ENCODE peak calls at places on chromosome 20, in ten cellular contexts. One of them, this sample, is unnamed.

GRCh38 chr20:50695144-50695872 is 4.0 kb upstream of the RIPOR3 start:
- DNase-seq in GOT3: no peak
- DNase-seq in CD8-positive, alpha-beta T cell: no peak
- DNase-seq in D341Med: no peak
- DNase-seq in GM03348: peak
- DNase-seq in GM23338: no peak
- DNase-seq in RPMI7951: peak
- DNase-seq in left colon: no peak
- DNase-seq in heart left ventricle: no peak
- DNase-seq in fibroblast of mammary gland: peak
- DNase-seq in this sample: no peak

GRCh38 chr20:4951299-4951698 is 50.0 kb downstream of the SLC23A2 start:
- DNase-seq in GOT3: no peak
- DNase-seq in CD8-positive, alpha-beta T cell: no peak
- DNase-seq in D341Med: no peak
- DNase-seq in GM03348: peak
- DNase-seq in GM23338: no peak
- DNase-seq in RPMI7951: peak
- DNase-seq in left colon: no peak
- DNase-seq in heart left ventricle: no peak
- DNase-seq in fibroblast of mammary gland: peak
- DNase-seq in this sample: no peak

GRCh38 chr20:20373046-20373706 is 5.3 kb downstream of the INSM1 start:
- DNase-seq in GOT3: no peak
- DNase-seq in CD8-positive, alpha-beta T cell: no peak
- DNase-seq in D341Med: no peak
- DNase-seq in GM03348: peak
- DNase-seq in GM23338: no peak
- DNase-seq in RPMI7951: peak
- DNase-seq in left colon: no peak
- DNase-seq in heart left ventricle: no peak
- DNase-seq in fibroblast of mammary gland: peak
- DNase-seq in this sample: no peak

GRCh38 chr20:9573598-9573997 is 59.2 kb downstream of the LAMP5 start:
- DNase-seq in GOT3: no peak
- DNase-seq in CD8-positive, alpha-beta T cell: no peak
- DNase-seq in D341Med: no peak
- DNase-seq in GM03348: no peak
- DNase-seq in GM23338: peak
- DNase-seq in RPMI7951: no peak
- DNase-seq in left colon: no peak
- DNase-seq in heart left ventricle: no peak
- DNase-seq in fibroblast of mammary gland: no peak
- DNase-seq in this sample: no peak

GRCh38 chr20:48823476-48823875 is 4.3 kb downstream of the PREX1 start:
- DNase-seq in GOT3: no peak
- DNase-seq in CD8-positive, alpha-beta T cell: no peak
- DNase-seq in D341Med: no peak
- DNase-seq in GM03348: no peak
- DNase-seq in GM23338: no peak
- DNase-seq in RPMI7951: no peak
- DNase-seq in left colon: no peak
- DNase-seq in heart left ventricle: no peak
- DNase-seq in fibroblast of mammary gland: no peak
- DNase-seq in this sample: no peak

GRCh38 chr20:45959126-45959525 is 12.9 kb downstream of the ZNF335 start:
- DNase-seq in GOT3: no peak
- DNase-seq in CD8-positive, alpha-beta T cell: no peak
- DNase-seq in D341Med: no peak
- DNase-seq in GM03348: no peak
- DNase-seq in GM23338: no peak
- DNase-seq in RPMI7951: no peak
- DNase-seq in left colon: no peak
- DNase-seq in heart left ventricle: no peak
- DNase-seq in fibroblast of mammary gland: no peak
- DNase-seq in this sample: no peak

GRCh38 chr20:48754269-48754668 is 73.5 kb downstream of the PREX1 start:
- DNase-seq in GOT3: no peak
- DNase-seq in CD8-positive, alpha-beta T cell: no peak
- DNase-seq in D341Med: no peak
- DNase-seq in GM03348: no peak
- DNase-seq in GM23338: no peak
- DNase-seq in RPMI7951: no peak
- DNase-seq in left colon: no peak
- DNase-seq in heart left ventricle: no peak
- DNase-seq in fibroblast of mammary gland: no peak
- DNase-seq in this sample: no peak

GRCh38 chr20:24913076-24913628 is 35.9 kb upstream of the CST7 start:
- DNase-seq in GOT3: no peak
- DNase-seq in CD8-positive, alpha-beta T cell: no peak
- DNase-seq in D341Med: peak
- DNase-seq in GM03348: no peak
- DNase-seq in GM23338: no peak
- DNase-seq in RPMI7951: no peak
- DNase-seq in left colon: no peak
- DNase-seq in heart left ventricle: no peak
- DNase-seq in fibroblast of mammary gland: no peak
- DNase-seq in this sample: no peak

GRCh38 chr20:38222923-38223742 is 37.4 kb downstream of the KIAA1755 start:
- DNase-seq in GOT3: no peak
- DNase-seq in CD8-positive, alpha-beta T cell: no peak
- DNase-seq in D341Med: no peak
- DNase-seq in GM03348: no peak
- DNase-seq in GM23338: no peak
- DNase-seq in RPMI7951: no peak
- DNase-seq in left colon: peak
- DNase-seq in heart left ventricle: no peak
- DNase-seq in fibroblast of mammary gland: no peak
- DNase-seq in this sample: no peak

GRCh38 chr20:20366896-20367680 is 816 bp upstream of the INSM1 start:
- DNase-seq in GOT3: no peak
- DNase-seq in CD8-positive, alpha-beta T cell: no peak
- DNase-seq in D341Med: no peak
- DNase-seq in GM03348: no peak
- DNase-seq in GM23338: peak
- DNase-seq in RPMI7951: no peak
- DNase-seq in left colon: no peak
- DNase-seq in heart left ventricle: no peak
- DNase-seq in fibroblast of mammary gland: no peak
- DNase-seq in this sample: no peak

GRCh38 chr20:4633780-4634179 is 87.9 kb upstream of the PRND start:
- DNase-seq in GOT3: no peak
- DNase-seq in CD8-positive, alpha-beta T cell: no peak
- DNase-seq in D341Med: no peak
- DNase-seq in GM03348: peak
- DNase-seq in GM23338: no peak
- DNase-seq in RPMI7951: peak
- DNase-seq in left colon: no peak
- DNase-seq in heart left ventricle: no peak
- DNase-seq in fibroblast of mammary gland: peak
- DNase-seq in this sample: no peak

GRCh38 chr20:5522422-5522821 is 205.7 kb upstream of the PROKR2 start:
- DNase-seq in GOT3: no peak
- DNase-seq in CD8-positive, alpha-beta T cell: no peak
- DNase-seq in D341Med: no peak
- DNase-seq in GM03348: no peak
- DNase-seq in GM23338: no peak
- DNase-seq in RPMI7951: no peak
- DNase-seq in left colon: no peak
- DNase-seq in heart left ventricle: no peak
- DNase-seq in fibroblast of mammary gland: no peak
- DNase-seq in this sample: no peak

GRCh38 chr20:32240220-32240619 is 32.5 kb downstream of the POFUT1 start:
- DNase-seq in GOT3: no peak
- DNase-seq in CD8-positive, alpha-beta T cell: no peak
- DNase-seq in D341Med: peak
- DNase-seq in GM03348: no peak
- DNase-seq in GM23338: peak
- DNase-seq in RPMI7951: no peak
- DNase-seq in left colon: no peak
- DNase-seq in heart left ventricle: no peak
- DNase-seq in fibroblast of mammary gland: no peak
- DNase-seq in this sample: no peak

GRCh38 chr20:37327748-37328147 is 18.2 kb upstream of the SRC start:
- DNase-seq in GOT3: peak
- DNase-seq in CD8-positive, alpha-beta T cell: no peak
- DNase-seq in D341Med: no peak
- DNase-seq in GM03348: peak
- DNase-seq in GM23338: no peak
- DNase-seq in RPMI7951: no peak
- DNase-seq in left colon: peak
- DNase-seq in heart left ventricle: no peak
- DNase-seq in fibroblast of mammary gland: peak
- DNase-seq in this sample: no peak

GRCh38 chr20:10636326-10636818 is 37.4 kb downstream of the JAG1 start:
- DNase-seq in GOT3: no peak
- DNase-seq in CD8-positive, alpha-beta T cell: no peak
- DNase-seq in D341Med: no peak
- DNase-seq in GM03348: no peak
- DNase-seq in GM23338: no peak
- DNase-seq in RPMI7951: peak
- DNase-seq in left colon: no peak
- DNase-seq in heart left ventricle: no peak
- DNase-seq in fibroblast of mammary gland: peak
- DNase-seq in this sample: no peak

GRCh38 chr20:41983159-41983558 is 365.0 kb upstream of the CHD6 start:
- DNase-seq in GOT3: no peak
- DNase-seq in CD8-positive, alpha-beta T cell: no peak
- DNase-seq in D341Med: no peak
- DNase-seq in GM03348: no peak
- DNase-seq in GM23338: no peak
- DNase-seq in RPMI7951: no peak
- DNase-seq in left colon: no peak
- DNase-seq in heart left ventricle: no peak
- DNase-seq in fibroblast of mammary gland: no peak
- DNase-seq in this sample: no peak

GRCh38 chr20:43669332-43669731 is 2.4 kb downstream of the MYBL2 start:
- DNase-seq in GOT3: no peak
- DNase-seq in CD8-positive, alpha-beta T cell: no peak
- DNase-seq in D341Med: no peak
- DNase-seq in GM03348: no peak
- DNase-seq in GM23338: no peak
- DNase-seq in RPMI7951: peak
- DNase-seq in left colon: no peak
- DNase-seq in heart left ventricle: no peak
- DNase-seq in fibroblast of mammary gland: peak
- DNase-seq in this sample: no peak

GRCh38 chr20:48841861-48842529 is 14.2 kb upstream of the PREX1 start:
- DNase-seq in GOT3: no peak
- DNase-seq in CD8-positive, alpha-beta T cell: no peak
- DNase-seq in D341Med: no peak
- DNase-seq in GM03348: peak
- DNase-seq in GM23338: no peak
- DNase-seq in RPMI7951: peak
- DNase-seq in left colon: no peak
- DNase-seq in heart left ventricle: no peak
- DNase-seq in fibroblast of mammary gland: peak
- DNase-seq in this sample: no peak

GRCh38 chr20:1927217-1927616 is 32.0 kb downstream of the SIRPA start:
- DNase-seq in GOT3: no peak
- DNase-seq in CD8-positive, alpha-beta T cell: no peak
- DNase-seq in D341Med: no peak
- DNase-seq in GM03348: no peak
- DNase-seq in GM23338: no peak
- DNase-seq in RPMI7951: no peak
- DNase-seq in left colon: no peak
- DNase-seq in heart left ventricle: no peak
- DNase-seq in fibroblast of mammary gland: no peak
- DNase-seq in this sample: no peak

GRCh38 chr20:5569021-5569420 is 181.2 kb upstream of the SHLD1 start:
- DNase-seq in GOT3: no peak
- DNase-seq in CD8-positive, alpha-beta T cell: peak
- DNase-seq in D341Med: peak
- DNase-seq in GM03348: peak
- DNase-seq in GM23338: peak
- DNase-seq in RPMI7951: peak
- DNase-seq in left colon: no peak
- DNase-seq in heart left ventricle: no peak
- DNase-seq in fibroblast of mammary gland: peak
- DNase-seq in this sample: no peak

GRCh38 chr20:7090753-7091310 is 323.3 kb downstream of the BMP2 start:
- DNase-seq in GOT3: no peak
- DNase-seq in CD8-positive, alpha-beta T cell: no peak
- DNase-seq in D341Med: no peak
- DNase-seq in GM03348: no peak
- DNase-seq in GM23338: peak
- DNase-seq in RPMI7951: no peak
- DNase-seq in left colon: peak
- DNase-seq in heart left ventricle: no peak
- DNase-seq in fibroblast of mammary gland: no peak
- DNase-seq in this sample: no peak

GRCh38 chr20:2421247-2421646 is 40.5 kb downstream of the TGM6 start:
- DNase-seq in GOT3: no peak
- DNase-seq in CD8-positive, alpha-beta T cell: no peak
- DNase-seq in D341Med: no peak
- DNase-seq in GM03348: no peak
- DNase-seq in GM23338: no peak
- DNase-seq in RPMI7951: peak
- DNase-seq in left colon: no peak
- DNase-seq in heart left ventricle: no peak
- DNase-seq in fibroblast of mammary gland: peak
- DNase-seq in this sample: no peak

GRCh38 chr20:49228676-49229075 is 9.5 kb downstream of the DDX27 start:
- DNase-seq in GOT3: no peak
- DNase-seq in CD8-positive, alpha-beta T cell: no peak
- DNase-seq in D341Med: peak
- DNase-seq in GM03348: no peak
- DNase-seq in GM23338: no peak
- DNase-seq in RPMI7951: no peak
- DNase-seq in left colon: no peak
- DNase-seq in heart left ventricle: no peak
- DNase-seq in fibroblast of mammary gland: no peak
- DNase-seq in this sample: no peak

GRCh38 chr20:60365063-60365640 is 406.9 kb downstream of the CDH26 start:
- DNase-seq in GOT3: no peak
- DNase-seq in CD8-positive, alpha-beta T cell: no peak
- DNase-seq in D341Med: no peak
- DNase-seq in GM03348: no peak
- DNase-seq in GM23338: peak
- DNase-seq in RPMI7951: no peak
- DNase-seq in left colon: no peak
- DNase-seq in heart left ventricle: no peak
- DNase-seq in fibroblast of mammary gland: no peak
- DNase-seq in this sample: no peak

GRCh38 chr20:4480104-4480503 is 241.6 kb upstream of the PRND start:
- DNase-seq in GOT3: no peak
- DNase-seq in CD8-positive, alpha-beta T cell: no peak
- DNase-seq in D341Med: no peak
- DNase-seq in GM03348: no peak
- DNase-seq in GM23338: peak
- DNase-seq in RPMI7951: no peak
- DNase-seq in left colon: no peak
- DNase-seq in heart left ventricle: no peak
- DNase-seq in fibroblast of mammary gland: no peak
- DNase-seq in this sample: no peak

GRCh38 chr20:47360489-47361267 is 4.2 kb upstream of the ZMYND8 start:
- DNase-seq in GOT3: no peak
- DNase-seq in CD8-positive, alpha-beta T cell: no peak
- DNase-seq in D341Med: no peak
- DNase-seq in GM03348: peak
- DNase-seq in GM23338: peak
- DNase-seq in RPMI7951: peak
- DNase-seq in left colon: peak
- DNase-seq in heart left ventricle: peak
- DNase-seq in fibroblast of mammary gland: peak
- DNase-seq in this sample: no peak

GRCh38 chr20:49280463-49281058 is 2.7 kb upstream of the ZNFX1 start:
- DNase-seq in GOT3: no peak
- DNase-seq in CD8-positive, alpha-beta T cell: no peak
- DNase-seq in D341Med: no peak
- DNase-seq in GM03348: no peak
- DNase-seq in GM23338: no peak
- DNase-seq in RPMI7951: no peak
- DNase-seq in left colon: no peak
- DNase-seq in heart left ventricle: no peak
- DNase-seq in fibroblast of mammary gland: no peak
- DNase-seq in this sample: no peak

GRCh38 chr20:52493177-52493711 is 301.7 kb upstream of the ZFP64 start:
- DNase-seq in GOT3: no peak
- DNase-seq in CD8-positive, alpha-beta T cell: no peak
- DNase-seq in D341Med: no peak
- DNase-seq in GM03348: peak
- DNase-seq in GM23338: no peak
- DNase-seq in RPMI7951: peak
- DNase-seq in left colon: no peak
- DNase-seq in heart left ventricle: no peak
- DNase-seq in fibroblast of mammary gland: peak
- DNase-seq in this sample: no peak